ENCODE peak calls at places on chromosomes 5 and 9, in seven cellular contexts. E is stimulated activated CD4-positive, alpha-beta T cell treated with anti-CD3 and anti-CD28 coated beads, TNF-alpha, amount 100 ng/mL, for 4 hours; H is DND-41; F is pancreas; W is activated effector memory CD4-positive, alpha-beta T cell treated with anti-CD3 and anti-CD28 coated beads, Interleukin-2, amount 50 U/mL, for 16 hours; L is T-helper 17 cell; A is left ventricle myocardium superior. S is an unnamed sample.

GRCh38 chr9:115604831-115605483 is 487.0 kb upstream of the TNC start:
- DNase-seq in W (no peak), F (no peak), A (no peak), L (no peak), H (no peak), E (no peak), S (no peak)

GRCh38 chr9:72586388-72587160 is 65.2 kb downstream of the TMC1 start:
- DNase-seq in H (no peak), E (peak), A (no peak), L (no peak), W (peak), F (no peak), S (no peak)

GRCh38 chr5:141867139-141867538 is 11.1 kb downstream of the PCDH1 start:
- DNase-seq in F (no peak), L (no peak), E (no peak), A (no peak), H (no peak), W (no peak), S (peak)

GRCh38 chr5:177403194-177403825 is 2.8 kb upstream of the PFN3 start:
- DNase-seq in H (no peak), A (peak), F (peak), W (peak), L (peak), E (no peak), S (no peak)

GRCh38 chr5:77426670-77427069 is 65.4 kb downstream of the WDR41 start:
- DNase-seq in A (no peak), E (no peak), F (no peak), W (no peak), L (no peak), H (no peak), S (no peak)

GRCh38 chr5:169788168-169788567 is 151.1 kb downstream of the DOCK2 start:
- DNase-seq in W (no peak), F (no peak), L (no peak), A (no peak), H (no peak), E (no peak), S (no peak)

GRCh38 chr5:9630251-9630650 is at the start of gene TAS2R1:
- DNase-seq in W (no peak), L (no peak), H (no peak), E (no peak), F (no peak), A (no peak), S (no peak)

GRCh38 chr5:36656556-36656955 is 50.1 kb downstream of the SLC1A3 start:
- DNase-seq in W (no peak), F (no peak), H (no peak), L (no peak), E (no peak), A (no peak), S (no peak)

GRCh38 chr5:4410151-4410550 is 730.0 kb upstream of the ADAMTS16 start:
- DNase-seq in H (no peak), L (no peak), A (no peak), F (no peak), E (no peak), W (no peak), S (no peak)

GRCh38 chr9:115210699-115211098 is 92.7 kb upstream of the TNC start:
- DNase-seq in W (no peak), E (no peak), F (no peak), L (no peak), A (no peak), H (no peak), S (no peak)

GRCh38 chr9:34233691-34234090 is 54.8 kb downstream of the UBAP1 start:
- DNase-seq in L (no peak), E (no peak), A (no peak), H (no peak), F (no peak), W (no peak), S (no peak)

GRCh38 chr9:36194326-36195000 is 3.7 kb downstream of the CLTA start:
- DNase-seq in F (no peak), A (no peak), L (no peak), E (no peak), W (no peak), H (no peak), S (no peak)

GRCh38 chr5:172188893-172189692 is 1.1 kb upstream of the STK10 start:
- DNase-seq in H (no peak), F (no peak), W (peak), A (no peak), E (no peak), L (no peak), S (peak)

GRCh38 chr9:109310486-109310901 is 10.4 kb downstream of the EPB41L4B start:
- DNase-seq in L (no peak), F (no peak), W (no peak), A (no peak), E (no peak), H (no peak), S (no peak)

GRCh38 chr9:99114846-99115500 is 10.1 kb downstream of the TGFBR1 start:
- DNase-seq in W (no peak), A (no peak), F (no peak), E (no peak), H (no peak), L (no peak), S (no peak)

GRCh38 chr5:101783241-101784095 is 512.6 kb downstream of the SLCO4C1 start:
- DNase-seq in L (no peak), W (no peak), A (no peak), H (no peak), F (no peak), E (no peak), S (no peak)

GRCh38 chr9:83471223-83471622 is 67.0 kb downstream of the FRMD3 start:
- DNase-seq in H (no peak), F (no peak), L (no peak), W (no peak), E (no peak), A (no peak), S (no peak)

S was measured in left lobe of liver.